ENCODE peak calls at places on chromosomes 3 and 15, in ten cellular contexts. One of them, this sample, is unnamed.

GRCh38 chr3:4983739-4984510 is 4.7 kb downstream of the BHLHE40 start:
- DNase-seq in T-helper 1 cell: peak
- DNase-seq in NCI-H69: peak
- DNase-seq in GM23338: no peak
- DNase-seq in nephron progenitor cell: no peak
- DNase-seq in EL: peak
- DNase-seq in A549: peak
- DNase-seq in MV-4-11: peak
- DNase-seq in GDM1: peak
- DNase-seq in H1: no peak
- DNase-seq in this sample: no peak

GRCh38 chr3:58568572-58569286 is 8.5 kb downstream of the FAM107A start:
- DNase-seq in T-helper 1 cell: peak
- DNase-seq in NCI-H69: peak
- DNase-seq in GM23338: peak
- DNase-seq in nephron progenitor cell: peak
- DNase-seq in EL: peak
- DNase-seq in A549: peak
- DNase-seq in MV-4-11: peak
- DNase-seq in GDM1: peak
- DNase-seq in H1: no peak
- DNase-seq in this sample: peak

GRCh38 chr3:30145281-30145680 is 461.1 kb upstream of the TGFBR2 start:
- DNase-seq in T-helper 1 cell: no peak
- DNase-seq in NCI-H69: peak
- DNase-seq in GM23338: no peak
- DNase-seq in nephron progenitor cell: no peak
- DNase-seq in EL: peak
- DNase-seq in A549: no peak
- DNase-seq in MV-4-11: no peak
- DNase-seq in GDM1: no peak
- DNase-seq in H1: no peak
- DNase-seq in this sample: no peak

GRCh38 chr3:113498221-113499005 is 16.5 kb downstream of the SPICE1 start:
- DNase-seq in T-helper 1 cell: no peak
- DNase-seq in NCI-H69: no peak
- DNase-seq in GM23338: no peak
- DNase-seq in nephron progenitor cell: no peak
- DNase-seq in EL: peak
- DNase-seq in A549: peak
- DNase-seq in MV-4-11: no peak
- DNase-seq in GDM1: no peak
- DNase-seq in H1: no peak
- DNase-seq in this sample: no peak

GRCh38 chr15:74235962-74236361 is at the start of gene CCDC33:
- DNase-seq in T-helper 1 cell: no peak
- DNase-seq in NCI-H69: peak
- DNase-seq in GM23338: no peak
- DNase-seq in nephron progenitor cell: no peak
- DNase-seq in EL: no peak
- DNase-seq in A549: no peak
- DNase-seq in MV-4-11: peak
- DNase-seq in GDM1: peak
- DNase-seq in H1: no peak
- DNase-seq in this sample: no peak

GRCh38 chr3:108428580-108428979 is 81.8 kb downstream of the MYH15 start:
- DNase-seq in T-helper 1 cell: no peak
- DNase-seq in NCI-H69: no peak
- DNase-seq in GM23338: no peak
- DNase-seq in nephron progenitor cell: no peak
- DNase-seq in EL: no peak
- DNase-seq in A549: no peak
- DNase-seq in MV-4-11: peak
- DNase-seq in GDM1: no peak
- DNase-seq in H1: no peak
- DNase-seq in this sample: no peak

GRCh38 chr15:31280037-31280830 is 46.4 kb upstream of the KLF13 start:
- DNase-seq in T-helper 1 cell: no peak
- DNase-seq in NCI-H69: peak
- DNase-seq in GM23338: no peak
- DNase-seq in nephron progenitor cell: no peak
- DNase-seq in EL: no peak
- DNase-seq in A549: no peak
- DNase-seq in MV-4-11: no peak
- DNase-seq in GDM1: no peak
- DNase-seq in H1: no peak
- DNase-seq in this sample: no peak

GRCh38 chr3:114552527-114552812 is 258.6 kb downstream of the TIGIT start:
- DNase-seq in T-helper 1 cell: no peak
- DNase-seq in NCI-H69: no peak
- DNase-seq in GM23338: no peak
- DNase-seq in nephron progenitor cell: no peak
- DNase-seq in EL: no peak
- DNase-seq in A549: no peak
- DNase-seq in MV-4-11: no peak
- DNase-seq in GDM1: no peak
- DNase-seq in H1: no peak
- DNase-seq in this sample: no peak

GRCh38 chr3:188915137-188915536 is 256.6 kb upstream of the TPRG1 start:
- DNase-seq in T-helper 1 cell: peak
- DNase-seq in NCI-H69: no peak
- DNase-seq in GM23338: no peak
- DNase-seq in nephron progenitor cell: no peak
- DNase-seq in EL: no peak
- DNase-seq in A549: no peak
- DNase-seq in MV-4-11: peak
- DNase-seq in GDM1: no peak
- DNase-seq in H1: no peak
- DNase-seq in this sample: no peak

GRCh38 chr3:177680442-177680821 is 483.1 kb upstream of the TBL1XR1 start:
- DNase-seq in T-helper 1 cell: no peak
- DNase-seq in NCI-H69: no peak
- DNase-seq in GM23338: no peak
- DNase-seq in nephron progenitor cell: no peak
- DNase-seq in EL: peak
- DNase-seq in A549: no peak
- DNase-seq in MV-4-11: no peak
- DNase-seq in GDM1: no peak
- DNase-seq in H1: no peak
- DNase-seq in this sample: no peak

This sample was measured in SK-N-DZ.